ENCODE peak calls at places on chromosomes 3 and 15, in nine cellular contexts. C, H, R, I, X, G, W, J and A are unnamed samples.

GRCh38 chr3:126930936-126931600 is 51.8 kb upstream of the PLXNA1 start:
- DNase-seq in C (no peak), H (no peak), R (no peak), I (no peak), X (no peak), G (no peak), W (no peak), J (no peak), A (no peak)

GRCh38 chr3:11236588-11237461 is 35.4 kb upstream of the ATG7 start:
- DNase-seq in C (peak), H (peak), R (peak), I (peak), X (peak), G (peak), W (peak), J (peak), A (peak)

GRCh38 chr3:151415289-151415688 is 30.7 kb upstream of the P2RY12 start:
- DNase-seq in C (no peak), H (no peak), R (no peak), I (no peak), X (no peak), G (no peak), W (no peak), J (no peak), A (no peak)

GRCh38 chr3:110749006-110749405 is 322.6 kb upstream of the NECTIN3 start:
- DNase-seq in C (peak), H (no peak), R (no peak), I (no peak), X (no peak), G (no peak), W (no peak), J (no peak), A (no peak)

GRCh38 chr15:57599299-57599810 is 7.7 kb downstream of the MYZAP start:
- DNase-seq in C (peak), H (no peak), R (no peak), I (no peak), X (no peak), G (no peak), W (no peak), J (no peak), A (no peak)

GRCh38 chr3:179971280-179971679 is 65.5 kb downstream of the PEX5L start:
- DNase-seq in C (no peak), H (no peak), R (no peak), I (no peak), X (no peak), G (peak), W (no peak), J (no peak), A (no peak)

GRCh38 chr3:87621667-87622066 is 345.3 kb upstream of the POU1F1 start:
- DNase-seq in C (no peak), H (no peak), R (no peak), I (no peak), X (no peak), G (no peak), W (no peak), J (no peak), A (no peak)

GRCh38 chr15:90013503-90013937 is 12.4 kb downstream of the ZNF710 start:
- DNase-seq in C (no peak), H (no peak), R (no peak), I (peak), X (no peak), G (no peak), W (no peak), J (no peak), A (no peak)

GRCh38 chr15:97745481-97746071 is 214.9 kb upstream of the ARRDC4 start:
- DNase-seq in C (peak), H (no peak), R (peak), I (peak), X (no peak), G (no peak), W (no peak), J (peak), A (no peak)